ENCODE peak calls at places on chromosome 19, in nine cellular contexts. One of them, this sample, is unnamed.

GRCh38 chr19:10888421-10888866 is 17.1 kb downstream of the CARM1 start:
- DNase-seq in endodermal cell: peak; percentile 75
- DNase-seq in activated CD8-positive, alpha-beta memory T cell treated with anti-CD3 and anti-CD28 coated beads for 24 hours: no peak
- DNase-seq in stimulated activated naive CD4-positive, alpha-beta T cell: no peak
- DNase-seq in astrocyte of the spinal cord: no peak
- DNase-seq in MV-4-11: no peak
- DNase-seq in activated naive CD4-positive, alpha-beta T cell: no peak
- DNase-seq in brain microvascular endothelial cell: no peak
- DNase-seq in sciatic nerve: no peak
- DNase-seq in this sample: no peak

GRCh38 chr19:10079031-10079453 is 7.1 kb upstream of the SHFL start:
- DNase-seq in endodermal cell: peak; percentile 27
- DNase-seq in activated CD8-positive, alpha-beta memory T cell treated with anti-CD3 and anti-CD28 coated beads for 24 hours: no peak
- DNase-seq in stimulated activated naive CD4-positive, alpha-beta T cell: no peak
- DNase-seq in astrocyte of the spinal cord: no peak
- DNase-seq in MV-4-11: no peak
- DNase-seq in activated naive CD4-positive, alpha-beta T cell: no peak
- DNase-seq in brain microvascular endothelial cell: no peak
- DNase-seq in sciatic nerve: no peak
- DNase-seq in this sample: no peak

GRCh38 chr19:48244289-48244688 is 11.4 kb downstream of the CARD8 start:
- DNase-seq in endodermal cell: no peak
- DNase-seq in activated CD8-positive, alpha-beta memory T cell treated with anti-CD3 and anti-CD28 coated beads for 24 hours: no peak
- DNase-seq in stimulated activated naive CD4-positive, alpha-beta T cell: no peak
- DNase-seq in astrocyte of the spinal cord: peak; percentile 4
- DNase-seq in MV-4-11: peak; percentile 47
- DNase-seq in activated naive CD4-positive, alpha-beta T cell: peak; percentile 6
- DNase-seq in brain microvascular endothelial cell: peak; percentile 26
- DNase-seq in sciatic nerve: no peak
- DNase-seq in this sample: peak; percentile 54

GRCh38 chr19:47729799-47730520 is 15.4 kb upstream of the NOP53 start:
- DNase-seq in endodermal cell: peak; percentile 97
- DNase-seq in activated CD8-positive, alpha-beta memory T cell treated with anti-CD3 and anti-CD28 coated beads for 24 hours: peak; percentile 70
- DNase-seq in stimulated activated naive CD4-positive, alpha-beta T cell: peak; percentile 11
- DNase-seq in astrocyte of the spinal cord: no peak
- DNase-seq in MV-4-11: no peak
- DNase-seq in activated naive CD4-positive, alpha-beta T cell: no peak
- DNase-seq in brain microvascular endothelial cell: no peak
- DNase-seq in sciatic nerve: no peak
- DNase-seq in this sample: no peak

GRCh38 chr19:6252066-6252465 is 27.7 kb downstream of the MLLT1 start:
- DNase-seq in endodermal cell: no peak
- DNase-seq in activated CD8-positive, alpha-beta memory T cell treated with anti-CD3 and anti-CD28 coated beads for 24 hours: no peak
- DNase-seq in stimulated activated naive CD4-positive, alpha-beta T cell: no peak
- DNase-seq in astrocyte of the spinal cord: no peak
- DNase-seq in MV-4-11: no peak
- DNase-seq in activated naive CD4-positive, alpha-beta T cell: no peak
- DNase-seq in brain microvascular endothelial cell: no peak
- DNase-seq in sciatic nerve: no peak
- DNase-seq in this sample: no peak

GRCh38 chr19:43739836-43740235 is 14.9 kb downstream of the SMG9 start:
- DNase-seq in endodermal cell: no peak
- DNase-seq in activated CD8-positive, alpha-beta memory T cell treated with anti-CD3 and anti-CD28 coated beads for 24 hours: no peak
- DNase-seq in stimulated activated naive CD4-positive, alpha-beta T cell: no peak
- DNase-seq in astrocyte of the spinal cord: no peak
- DNase-seq in MV-4-11: no peak
- DNase-seq in activated naive CD4-positive, alpha-beta T cell: no peak
- DNase-seq in brain microvascular endothelial cell: no peak
- DNase-seq in sciatic nerve: no peak
- DNase-seq in this sample: no peak

GRCh38 chr19:41711376-41712261 is 3.2 kb downstream of the CEACAM5 start:
- DNase-seq in endodermal cell: no peak
- DNase-seq in activated CD8-positive, alpha-beta memory T cell treated with anti-CD3 and anti-CD28 coated beads for 24 hours: peak; percentile 37
- DNase-seq in stimulated activated naive CD4-positive, alpha-beta T cell: no peak
- DNase-seq in astrocyte of the spinal cord: no peak
- DNase-seq in MV-4-11: no peak
- DNase-seq in activated naive CD4-positive, alpha-beta T cell: no peak
- DNase-seq in brain microvascular endothelial cell: no peak
- DNase-seq in sciatic nerve: peak; percentile 15
- DNase-seq in this sample: no peak

GRCh38 chr19:11356676-11357550 is 1.7 kb downstream of the PLPPR2 start:
- DNase-seq in endodermal cell: no peak
- DNase-seq in activated CD8-positive, alpha-beta memory T cell treated with anti-CD3 and anti-CD28 coated beads for 24 hours: no peak
- DNase-seq in stimulated activated naive CD4-positive, alpha-beta T cell: no peak
- DNase-seq in astrocyte of the spinal cord: no peak
- DNase-seq in MV-4-11: no peak
- DNase-seq in activated naive CD4-positive, alpha-beta T cell: no peak
- DNase-seq in brain microvascular endothelial cell: no peak
- DNase-seq in sciatic nerve: no peak
- DNase-seq in this sample: no peak

This sample was measured in naive thymus-derived CD8-positive, alpha-beta T cell.